ENCODE peak calls at places on chromosomes 3 and 15, in ten cellular contexts. One of them, this sample, is unnamed.
A peak's percentile ranks its signal among the peaks of the same experiment; 100 is the strongest.

GRCh38 chr3:190671658-190672057 is 157.8 kb downstream of the IL1RAP start:
- DNase-seq in body of pancreas: no peak
- DNase-seq in A549: no peak
- DNase-seq in breast epithelium: no peak
- DNase-seq in esophagus muscularis mucosa: no peak
- DNase-seq in uterus: no peak
- DNase-seq in spleen: no peak
- DNase-seq in Peyer's patch: no peak
- DNase-seq in lower leg skin: no peak
- DNase-seq in transverse colon: no peak
- DNase-seq in this sample: no peak

GRCh38 chr3:196641278-196642058 is 2.0 kb downstream of the NRROS start:
- DNase-seq in body of pancreas: no peak
- DNase-seq in A549: no peak
- DNase-seq in breast epithelium: no peak
- DNase-seq in esophagus muscularis mucosa: no peak
- DNase-seq in uterus: no peak
- DNase-seq in spleen: no peak
- DNase-seq in Peyer's patch: no peak
- DNase-seq in lower leg skin: no peak
- DNase-seq in transverse colon: no peak
- DNase-seq in this sample: no peak

GRCh38 chr3:99843590-99844260 is 26.1 kb downstream of the CMSS1 start:
- DNase-seq in body of pancreas: peak; percentile 42
- DNase-seq in A549: no peak
- DNase-seq in breast epithelium: no peak
- DNase-seq in esophagus muscularis mucosa: no peak
- DNase-seq in uterus: no peak
- DNase-seq in spleen: no peak
- DNase-seq in Peyer's patch: no peak
- DNase-seq in lower leg skin: no peak
- DNase-seq in transverse colon: no peak
- DNase-seq in this sample: no peak

GRCh38 chr3:20185364-20185732 is 658 bp downstream of the SGO1 start:
- DNase-seq in body of pancreas: no peak
- DNase-seq in A549: no peak
- DNase-seq in breast epithelium: no peak
- DNase-seq in esophagus muscularis mucosa: no peak
- DNase-seq in uterus: no peak
- DNase-seq in spleen: no peak
- DNase-seq in Peyer's patch: no peak
- DNase-seq in lower leg skin: no peak
- DNase-seq in transverse colon: no peak
- DNase-seq in this sample: no peak

GRCh38 chr15:100602822-100603393 is 519 bp downstream of the ASB7 start:
- DNase-seq in body of pancreas: peak; percentile 12
- DNase-seq in A549: peak; percentile 46
- DNase-seq in breast epithelium: no peak
- DNase-seq in esophagus muscularis mucosa: no peak
- DNase-seq in uterus: no peak
- DNase-seq in spleen: peak; percentile 78
- DNase-seq in Peyer's patch: peak; percentile 52
- DNase-seq in lower leg skin: no peak
- DNase-seq in transverse colon: peak; percentile 43
- DNase-seq in this sample: peak; percentile 13

GRCh38 chr3:127805026-127805753 is 17.1 kb downstream of the MGLL start:
- DNase-seq in body of pancreas: no peak
- DNase-seq in A549: no peak
- DNase-seq in breast epithelium: no peak
- DNase-seq in esophagus muscularis mucosa: no peak
- DNase-seq in uterus: no peak
- DNase-seq in spleen: no peak
- DNase-seq in Peyer's patch: no peak
- DNase-seq in lower leg skin: peak; percentile 52
- DNase-seq in transverse colon: peak; percentile 2
- DNase-seq in this sample: no peak

GRCh38 chr3:57822686-57823085 is 66.6 kb downstream of the SLMAP start:
- DNase-seq in body of pancreas: no peak
- DNase-seq in A549: no peak
- DNase-seq in breast epithelium: no peak
- DNase-seq in esophagus muscularis mucosa: no peak
- DNase-seq in uterus: no peak
- DNase-seq in spleen: no peak
- DNase-seq in Peyer's patch: no peak
- DNase-seq in lower leg skin: no peak
- DNase-seq in transverse colon: no peak
- DNase-seq in this sample: no peak

GRCh38 chr3:66047321-66048050 is 8.8 kb upstream of the MAGI1 start:
- DNase-seq in body of pancreas: no peak
- DNase-seq in A549: no peak
- DNase-seq in breast epithelium: no peak
- DNase-seq in esophagus muscularis mucosa: no peak
- DNase-seq in uterus: peak; percentile 35
- DNase-seq in spleen: no peak
- DNase-seq in Peyer's patch: no peak
- DNase-seq in lower leg skin: no peak
- DNase-seq in transverse colon: no peak
- DNase-seq in this sample: no peak

GRCh38 chr3:8504611-8504973 is 3.0 kb downstream of the LMCD1 start:
- DNase-seq in body of pancreas: no peak
- DNase-seq in A549: no peak
- DNase-seq in breast epithelium: no peak
- DNase-seq in esophagus muscularis mucosa: no peak
- DNase-seq in uterus: no peak
- DNase-seq in spleen: no peak
- DNase-seq in Peyer's patch: no peak
- DNase-seq in lower leg skin: no peak
- DNase-seq in transverse colon: no peak
- DNase-seq in this sample: no peak

GRCh38 chr3:184323696-184324095 is 9.3 kb downstream of the EIF4G1 start:
- DNase-seq in body of pancreas: no peak
- DNase-seq in A549: no peak
- DNase-seq in breast epithelium: no peak
- DNase-seq in esophagus muscularis mucosa: no peak
- DNase-seq in uterus: no peak
- DNase-seq in spleen: no peak
- DNase-seq in Peyer's patch: no peak
- DNase-seq in lower leg skin: no peak
- DNase-seq in transverse colon: no peak
- DNase-seq in this sample: no peak

GRCh38 chr15:51736646-51737537 is 563 bp downstream of the LYSMD2 start:
- DNase-seq in body of pancreas: peak; percentile 47
- DNase-seq in A549: peak; percentile 60
- DNase-seq in breast epithelium: no peak
- DNase-seq in esophagus muscularis mucosa: peak; percentile 91
- DNase-seq in uterus: peak; percentile 50
- DNase-seq in spleen: peak; percentile 93
- DNase-seq in Peyer's patch: peak; percentile 79
- DNase-seq in lower leg skin: peak; percentile 88
- DNase-seq in transverse colon: peak; percentile 67
- DNase-seq in this sample: no peak

GRCh38 chr15:55741592-55742497 is 1.1 kb downstream of the PRTG start:
- DNase-seq in body of pancreas: peak; percentile 12
- DNase-seq in A549: peak; percentile 48
- DNase-seq in breast epithelium: no peak
- DNase-seq in esophagus muscularis mucosa: peak; percentile 62
- DNase-seq in uterus: no peak
- DNase-seq in spleen: no peak
- DNase-seq in Peyer's patch: no peak
- DNase-seq in lower leg skin: no peak
- DNase-seq in transverse colon: no peak
- DNase-seq in this sample: no peak

GRCh38 chr15:99717129-99718024 is 15.9 kb downstream of the LYSMD4 start:
- DNase-seq in body of pancreas: no peak
- DNase-seq in A549: no peak
- DNase-seq in breast epithelium: peak; percentile 12
- DNase-seq in esophagus muscularis mucosa: no peak
- DNase-seq in uterus: no peak
- DNase-seq in spleen: peak; percentile 69
- DNase-seq in Peyer's patch: no peak
- DNase-seq in lower leg skin: no peak
- DNase-seq in transverse colon: no peak
- DNase-seq in this sample: no peak

GRCh38 chr3:153614563-153614962 is 452.5 kb downstream of the RAP2B start:
- DNase-seq in body of pancreas: no peak
- DNase-seq in A549: no peak
- DNase-seq in breast epithelium: no peak
- DNase-seq in esophagus muscularis mucosa: no peak
- DNase-seq in uterus: no peak
- DNase-seq in spleen: no peak
- DNase-seq in Peyer's patch: no peak
- DNase-seq in lower leg skin: no peak
- DNase-seq in transverse colon: no peak
- DNase-seq in this sample: no peak

GRCh38 chr3:64388886-64389285 is 163.6 kb upstream of the PRICKLE2 start:
- DNase-seq in body of pancreas: no peak
- DNase-seq in A549: no peak
- DNase-seq in breast epithelium: no peak
- DNase-seq in esophagus muscularis mucosa: peak; percentile 82
- DNase-seq in uterus: no peak
- DNase-seq in spleen: no peak
- DNase-seq in Peyer's patch: no peak
- DNase-seq in lower leg skin: no peak
- DNase-seq in transverse colon: no peak
- DNase-seq in this sample: no peak

GRCh38 chr15:66294932-66295235 is 1.5 kb downstream of the DIS3L start:
- DNase-seq in body of pancreas: no peak
- DNase-seq in A549: peak; percentile 39
- DNase-seq in breast epithelium: no peak
- DNase-seq in esophagus muscularis mucosa: no peak
- DNase-seq in uterus: no peak
- DNase-seq in spleen: no peak
- DNase-seq in Peyer's patch: no peak
- DNase-seq in lower leg skin: no peak
- DNase-seq in transverse colon: no peak
- DNase-seq in this sample: peak; percentile 16

GRCh38 chr3:129695203-129695602 is 88.7 kb upstream of the PLXND1 start:
- DNase-seq in body of pancreas: no peak
- DNase-seq in A549: no peak
- DNase-seq in breast epithelium: no peak
- DNase-seq in esophagus muscularis mucosa: no peak
- DNase-seq in uterus: peak; percentile 32
- DNase-seq in spleen: no peak
- DNase-seq in Peyer's patch: no peak
- DNase-seq in lower leg skin: no peak
- DNase-seq in transverse colon: no peak
- DNase-seq in this sample: no peak

GRCh38 chr3:25460751-25461150 is 32.7 kb downstream of the RARB start:
- DNase-seq in body of pancreas: no peak
- DNase-seq in A549: no peak
- DNase-seq in breast epithelium: no peak
- DNase-seq in esophagus muscularis mucosa: no peak
- DNase-seq in uterus: no peak
- DNase-seq in spleen: no peak
- DNase-seq in Peyer's patch: no peak
- DNase-seq in lower leg skin: no peak
- DNase-seq in transverse colon: no peak
- DNase-seq in this sample: no peak

GRCh38 chr3:179652467-179653105 is at the start of gene USP13:
- DNase-seq in body of pancreas: peak; percentile 73
- DNase-seq in A549: peak; percentile 48
- DNase-seq in breast epithelium: peak; percentile 33
- DNase-seq in esophagus muscularis mucosa: no peak
- DNase-seq in uterus: peak; percentile 62
- DNase-seq in spleen: peak; percentile 89
- DNase-seq in Peyer's patch: peak; percentile 81
- DNase-seq in lower leg skin: peak; percentile 90
- DNase-seq in transverse colon: peak; percentile 54
- DNase-seq in this sample: peak; percentile 70
- TF ChIP-seq POLR2A in body of pancreas: no peak
- TF ChIP-seq POLR2A in A549: peak; percentile 3
- TF ChIP-seq POLR2A in breast epithelium: no peak
- TF ChIP-seq POLR2A in esophagus muscularis mucosa: no peak
- TF ChIP-seq POLR2A in uterus: no peak
- TF ChIP-seq POLR2A in spleen: no peak
- TF ChIP-seq POLR2A in Peyer's patch: no peak
- TF ChIP-seq POLR2A in lower leg skin: no peak
- TF ChIP-seq POLR2A in transverse colon: no peak
- TF ChIP-seq POLR2A in this sample: peak; percentile 41

GRCh38 chr15:78301813-78302212 is 2.4 kb upstream of the SKIC8 start:
- DNase-seq in body of pancreas: no peak
- DNase-seq in A549: no peak
- DNase-seq in breast epithelium: no peak
- DNase-seq in esophagus muscularis mucosa: no peak
- DNase-seq in uterus: no peak
- DNase-seq in spleen: no peak
- DNase-seq in Peyer's patch: no peak
- DNase-seq in lower leg skin: no peak
- DNase-seq in transverse colon: no peak
- DNase-seq in this sample: no peak
- TF ChIP-seq POLR2A in body of pancreas: no peak
- TF ChIP-seq POLR2A in A549: no peak
- TF ChIP-seq POLR2A in breast epithelium: no peak
- TF ChIP-seq POLR2A in esophagus muscularis mucosa: no peak
- TF ChIP-seq POLR2A in uterus: no peak
- TF ChIP-seq POLR2A in spleen: no peak
- TF ChIP-seq POLR2A in Peyer's patch: no peak
- TF ChIP-seq POLR2A in lower leg skin: no peak
- TF ChIP-seq POLR2A in transverse colon: no peak
- TF ChIP-seq POLR2A in this sample: no peak

GRCh38 chr3:13370609-13371008 is 49.5 kb downstream of the NUP210 start:
- DNase-seq in body of pancreas: no peak
- DNase-seq in A549: no peak
- DNase-seq in breast epithelium: no peak
- DNase-seq in esophagus muscularis mucosa: no peak
- DNase-seq in uterus: no peak
- DNase-seq in spleen: no peak
- DNase-seq in Peyer's patch: no peak
- DNase-seq in lower leg skin: no peak
- DNase-seq in transverse colon: no peak
- DNase-seq in this sample: no peak
- TF ChIP-seq POLR2A in body of pancreas: no peak
- TF ChIP-seq POLR2A in A549: no peak
- TF ChIP-seq POLR2A in breast epithelium: no peak
- TF ChIP-seq POLR2A in esophagus muscularis mucosa: no peak
- TF ChIP-seq POLR2A in uterus: no peak
- TF ChIP-seq POLR2A in spleen: no peak
- TF ChIP-seq POLR2A in Peyer's patch: no peak
- TF ChIP-seq POLR2A in lower leg skin: no peak
- TF ChIP-seq POLR2A in transverse colon: no peak
- TF ChIP-seq POLR2A in this sample: no peak

DNA sequence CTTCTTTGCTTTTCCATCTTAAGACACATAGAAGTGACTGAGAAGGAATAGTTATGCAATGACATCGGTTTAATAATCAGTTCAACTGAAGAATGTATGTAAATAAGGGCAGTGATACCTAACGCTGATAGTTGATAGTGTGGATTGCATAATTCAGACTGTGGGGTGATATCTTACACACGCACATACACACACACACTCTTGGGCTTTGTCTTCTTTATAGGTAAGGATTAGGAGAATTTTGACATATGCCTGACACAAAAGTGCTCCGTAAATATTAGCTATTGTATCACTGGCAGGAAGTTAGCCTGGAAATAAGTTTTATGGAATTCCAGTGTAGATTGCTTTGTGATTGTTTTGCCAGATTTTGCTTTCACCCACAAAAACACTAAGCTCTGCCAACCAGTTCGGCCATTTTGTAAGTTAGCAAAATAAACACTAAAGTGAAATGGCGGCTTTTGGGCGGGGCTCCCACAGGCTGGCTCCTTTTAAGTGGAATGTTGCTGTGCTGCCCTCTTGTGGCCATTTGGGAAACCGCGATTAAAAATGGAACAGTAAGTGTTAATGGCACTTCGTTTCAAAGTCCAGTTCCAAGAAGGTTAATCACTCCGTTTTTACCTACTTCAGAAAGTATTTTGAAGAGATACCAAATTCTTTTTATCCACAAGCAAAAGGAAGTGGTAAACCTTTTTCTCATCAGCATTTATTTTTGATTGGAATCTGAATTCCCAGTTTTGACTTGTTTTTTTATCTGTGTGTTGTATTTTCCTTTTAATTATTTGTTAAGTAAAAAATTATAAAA is 17.7 kb downstream of the CHD2 start:
- DNase-seq in body of pancreas: peak; percentile 97
- DNase-seq in A549: peak; percentile 86
- DNase-seq in breast epithelium: peak; percentile 95
- DNase-seq in esophagus muscularis mucosa: peak; percentile 99
- DNase-seq in uterus: peak; percentile 98
- DNase-seq in spleen: peak; percentile 94
- DNase-seq in Peyer's patch: peak; percentile 98
- DNase-seq in lower leg skin: peak; percentile 99
- DNase-seq in transverse colon: peak; percentile 98
- DNase-seq in this sample: no peak
- TF ChIP-seq POLR2A in body of pancreas: peak; percentile 21
- TF ChIP-seq POLR2A in A549: no peak
- TF ChIP-seq POLR2A in breast epithelium: no peak
- TF ChIP-seq POLR2A in esophagus muscularis mucosa: no peak
- TF ChIP-seq POLR2A in uterus: no peak
- TF ChIP-seq POLR2A in spleen: no peak
- TF ChIP-seq POLR2A in Peyer's patch: no peak
- TF ChIP-seq POLR2A in lower leg skin: no peak
- TF ChIP-seq POLR2A in transverse colon: no peak
- TF ChIP-seq POLR2A in this sample: no peak